ENCODE peak calls at places on chromosomes 13 and 19, in five cellular contexts. E, Y, Q, X and Z are unnamed samples.

GRCh38 chr13:110506859-110507566 is 54.5 kb downstream of the RAB20 start:
- DNase-seq in E (peak; percentile 94), Y (peak; percentile 87), Q (peak; percentile 78), X (peak; percentile 94), Z (peak; percentile 90)

GRCh38 chr13:101925731-101926130 is 473.3 kb downstream of the ITGBL1 start:
- DNase-seq in E (no peak), Y (no peak), Q (no peak), X (no peak), Z (no peak)

GRCh38 chr19:14354445-14354844 is 26.8 kb upstream of the ADGRE5 start:
- DNase-seq in E (no peak), Y (no peak), Q (no peak), X (no peak), Z (no peak)

GRCh38 chr13:110712849-110713641 is 455 bp upstream of the ING1 start:
- DNase-seq in E (peak; percentile 99), Y (peak; percentile 99), Q (peak; percentile 99), X (peak; percentile 99), Z (peak; percentile 100)

GRCh38 chr13:44230736-44231135 is 142.9 kb upstream of the SERP2 start:
- DNase-seq in E (no peak), Y (no peak), Q (no peak), X (no peak), Z (no peak)

GRCh38 chr19:4238831-4239230 is 8.0 kb upstream of the YJU2 start:
- DNase-seq in E (no peak), Y (no peak), Q (no peak), X (no peak), Z (no peak)

GRCh38 chr19:41955521-41955920 is 3.6 kb downstream of the RABAC1 start:
- DNase-seq in E (no peak), Y (no peak), Q (no peak), X (no peak), Z (no peak)

GRCh38 chr13:30743319-30744055 is 8.1 kb downstream of the ALOX5AP start:
- DNase-seq in E (peak; percentile 35), Y (no peak), Q (no peak), X (peak; percentile 29), Z (no peak)

GRCh38 chr13:77980592-77980991 is 62.0 kb upstream of the EDNRB start:
- DNase-seq in E (no peak), Y (no peak), Q (no peak), X (no peak), Z (no peak)

GRCh38 chr19:5003781-5004180 is 34.9 kb downstream of the KDM4B start:
- DNase-seq in E (no peak), Y (no peak), Q (no peak), X (no peak), Z (no peak)

GRCh38 chr19:30999726-31000125 is 349.5 kb downstream of the TSHZ3 start:
- DNase-seq in E (no peak), Y (no peak), Q (no peak), X (no peak), Z (no peak)

GRCh38 chr19:18996351-18996750 is 37.0 kb downstream of the SUGP2 start:
- DNase-seq in E (no peak), Y (no peak), Q (no peak), X (no peak), Z (no peak)

GRCh38 chr19:18992696-18993095 is 40.6 kb downstream of the SUGP2 start:
- DNase-seq in E (no peak), Y (no peak), Q (no peak), X (no peak), Z (no peak)

GRCh38 chr19:18996796-18997394 is 36.4 kb downstream of the SUGP2 start:
- DNase-seq in E (no peak), Y (no peak), Q (no peak), X (no peak), Z (no peak)

GRCh38 chr19:18998276-18998675 is 35.0 kb downstream of the SUGP2 start:
- DNase-seq in E (no peak), Y (no peak), Q (no peak), X (no peak), Z (no peak)

DNA sequence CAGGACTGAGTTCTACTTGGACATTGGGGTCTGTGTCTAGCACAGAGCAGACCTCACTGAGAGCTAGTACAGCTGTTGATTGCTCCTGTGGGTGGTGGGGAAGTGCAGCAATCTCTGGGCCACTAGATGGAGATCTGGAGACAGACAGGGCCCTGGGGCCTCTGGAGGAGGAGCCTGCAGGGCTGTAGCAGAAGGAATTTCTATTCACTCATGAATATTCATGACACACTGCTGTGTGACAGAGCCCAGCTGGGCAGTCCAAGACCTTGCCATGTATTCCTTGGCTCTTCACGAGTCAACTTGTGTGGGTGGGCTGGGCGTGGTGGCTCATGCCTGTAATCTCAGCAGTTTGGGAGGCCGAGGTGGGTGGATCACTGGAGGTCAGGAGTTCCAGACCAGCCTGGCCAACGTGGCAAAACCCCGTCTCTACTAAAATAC is 37.5 kb downstream of the SUGP2 start:
- DNase-seq in E (peak; percentile 40), Y (no peak), Q (peak; percentile 64), X (peak; percentile 35), Z (peak; percentile 70)
- TF ChIP-seq CTCF in E (peak; percentile 23), Y (peak; percentile 21), Q (peak; percentile 41), X (no peak), Z (peak; percentile 47)

GRCh38 chr19:1296078-1296477 is 10.4 kb downstream of the EFNA2 start:
- DNase-seq in E (no peak), Y (no peak), Q (no peak), X (no peak), Z (no peak)
- H3K27me3 ChIP-seq in E (no peaks in the 10 kb centered on the region), Y (no peaks in the 10 kb centered on the region), Q (peaks cover 64% of the 10 kb centered on the region), X (peaks cover 63% of the 10 kb centered on the region), Z (peaks cover 42% of the 10 kb centered on the region)

DNA sequence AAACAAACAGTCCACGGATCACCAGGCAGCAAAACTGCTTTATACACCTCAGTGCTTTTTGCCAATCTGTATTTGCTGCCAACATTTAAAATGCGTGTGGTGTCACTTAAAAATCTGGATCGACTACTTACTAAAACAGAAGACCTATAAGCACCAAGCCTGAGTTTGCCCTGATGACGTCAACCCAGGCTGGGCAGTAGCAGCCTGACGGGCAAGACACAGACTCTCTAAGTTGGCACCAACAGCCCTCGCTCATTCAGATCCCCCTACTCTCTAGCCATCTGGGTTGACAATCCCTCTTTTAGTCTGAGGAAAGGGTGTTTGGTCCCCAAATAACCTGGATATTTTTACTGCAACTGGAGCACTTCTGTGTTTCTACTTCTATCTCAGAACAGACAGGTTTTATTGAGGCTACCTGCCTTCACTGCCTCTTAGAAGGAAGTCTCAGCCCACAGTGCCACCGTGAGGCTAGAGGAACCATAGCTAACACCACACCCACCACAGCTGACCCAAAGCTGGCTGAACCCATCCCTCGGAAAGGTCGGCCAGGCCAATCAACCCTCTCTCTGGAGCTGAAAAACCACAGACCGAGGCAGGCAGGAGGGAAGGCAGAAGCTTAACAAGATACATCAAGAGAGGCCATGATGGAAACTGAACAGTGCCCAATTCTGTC is 6.9 kb downstream of the SUGP2 start:
- DNase-seq in E (no peak), Y (peak; percentile 83), Q (no peak), X (no peak), Z (no peak)
- TF ChIP-seq CTCF in E (no peak), Y (peak; percentile 38), Q (no peak), X (no peak), Z (peak; percentile 21)

GRCh38 chr19:46206176-46206575 is 23.4 kb upstream of the IGFL1 start:
- DNase-seq in E (no peak), Y (no peak), Q (peak; percentile 28), X (no peak), Z (no peak)

GRCh38 chr19:46202426-46202825 is 27.1 kb upstream of the IGFL1 start:
- DNase-seq in E (no peak), Y (no peak), Q (no peak), X (no peak), Z (no peak)

GRCh38 chr19:46204008-46204407 is 25.5 kb upstream of the IGFL1 start:
- DNase-seq in E (no peak), Y (no peak), Q (no peak), X (no peak), Z (no peak)

GRCh38 chr19:46202872-46203860 is 26.4 kb upstream of the IGFL1 start:
- DNase-seq in E (no peak), Y (no peak), Q (no peak), X (no peak), Z (no peak)

DNA sequence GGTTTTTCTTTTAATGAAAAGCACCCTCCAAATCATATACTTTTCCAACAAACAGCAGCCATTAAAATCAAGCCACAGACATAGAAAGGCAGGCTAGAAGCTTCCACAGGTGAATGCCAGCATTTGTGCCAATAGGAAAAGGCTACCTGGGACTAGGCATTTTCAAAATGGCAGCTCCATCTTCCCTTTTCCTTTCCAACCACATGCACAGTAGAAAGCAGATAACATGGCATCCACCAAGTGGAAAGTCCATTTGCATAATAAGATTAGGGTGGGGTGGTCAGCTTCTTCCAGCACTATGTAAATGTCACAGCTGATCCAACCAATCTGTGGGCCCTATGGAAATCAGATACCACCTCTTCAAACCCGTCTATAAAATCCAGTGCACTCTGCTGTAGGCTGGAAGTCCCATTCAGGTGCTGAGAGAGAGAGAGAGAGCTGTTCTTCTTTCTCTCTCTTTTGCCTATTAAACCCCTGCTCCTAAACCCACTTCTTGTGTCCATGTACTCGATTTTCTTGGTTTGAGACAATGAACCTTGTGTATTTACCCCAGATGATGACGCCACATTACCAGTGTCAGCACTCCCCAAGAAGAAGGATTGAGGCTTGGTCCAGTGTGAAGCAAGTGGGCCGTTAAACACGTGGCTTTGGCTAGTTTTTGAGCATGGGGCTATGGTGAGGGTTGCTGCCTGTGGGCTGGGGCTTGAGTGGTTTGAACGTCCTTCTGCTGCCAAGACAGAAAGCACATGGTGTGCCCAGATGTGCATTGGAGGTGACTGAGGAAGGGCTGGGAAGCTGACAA is 24.2 kb upstream of the IGFL1 start:
- DNase-seq in E (no peak), Y (no peak), Q (no peak), X (no peak), Z (no peak)
- H3K27me3 ChIP-seq in E (no peaks in the 10 kb centered on the region), Y (no peaks in the 10 kb centered on the region), Q (peaks cover 6% of the 10 kb centered on the region), X (peaks cover 8% of the 10 kb centered on the region), Z (no peaks in the 10 kb centered on the region)